ENCODE peak calls at places on chromosome 21, in eight cellular contexts. F, Q, W, Z, V, M, D and Y are unnamed samples.
A peak's percentile ranks its signal among the peaks of the same experiment; 100 is the strongest.

GRCh38 chr21:46128106-46128982 is 27.0 kb downstream of the FTCD start:
- DNase-seq in Q (no peak), F (no peak), V (no peak), M (no peak), W (no peak), D (no peak), Z (peak; percentile 78), Y (no peak)

GRCh38 chr21:15023782-15024181 is 41.0 kb downstream of the NRIP1 start:
- DNase-seq in V (no peak), F (peak; percentile 47), W (no peak), Q (no peak), Z (no peak), D (no peak), M (peak; percentile 45), Y (no peak)

GRCh38 chr21:15875286-15875685 is 145.5 kb downstream of the USP25 start:
- DNase-seq in F (peak; percentile 50), M (no peak), Q (no peak), W (no peak), D (no peak), Z (no peak), V (no peak), Y (no peak)

GRCh38 chr21:27419153-27419552 is 452.3 kb upstream of the ADAMTS5 start:
- DNase-seq in M (no peak), Q (no peak), W (no peak), V (no peak), D (no peak), Z (no peak), F (peak; percentile 26), Y (no peak)

GRCh38 chr21:41640756-41641509 is 125.9 kb downstream of the RIPK4 start:
- DNase-seq in V (no peak), M (peak; percentile 63), Q (no peak), W (no peak), D (no peak), Z (no peak), F (no peak), Y (peak; percentile 47)

GRCh38 chr21:43993420-43993934 is 18.6 kb upstream of the TRAPPC10 start:
- DNase-seq in D (no peak), M (no peak), V (no peak), F (no peak), Q (no peak), Z (no peak), W (no peak), Y (no peak)

GRCh38 chr21:28655471-28655870 is 337.2 kb downstream of the LTN1 start:
- DNase-seq in Z (no peak), D (no peak), Q (no peak), M (no peak), F (no peak), W (no peak), V (no peak), Y (no peak)

GRCh38 chr21:45064091-45064490 is 10.3 kb upstream of the ADARB1 start:
- DNase-seq in F (no peak), M (no peak), D (no peak), V (no peak), Q (peak; percentile 58), W (no peak), Z (no peak), Y (no peak)

GRCh38 chr21:19566975-19567374 is 1163.4 kb upstream of the TMPRSS15 start:
- DNase-seq in Z (no peak), W (no peak), Q (no peak), D (no peak), V (no peak), F (no peak), M (no peak), Y (no peak)
- TF ChIP-seq CTCF in Z (no peak), W (no peak), Q (no peak), D (no peak), V (no peak), F (no peak), M (no peak), Y (no peak)

DNA sequence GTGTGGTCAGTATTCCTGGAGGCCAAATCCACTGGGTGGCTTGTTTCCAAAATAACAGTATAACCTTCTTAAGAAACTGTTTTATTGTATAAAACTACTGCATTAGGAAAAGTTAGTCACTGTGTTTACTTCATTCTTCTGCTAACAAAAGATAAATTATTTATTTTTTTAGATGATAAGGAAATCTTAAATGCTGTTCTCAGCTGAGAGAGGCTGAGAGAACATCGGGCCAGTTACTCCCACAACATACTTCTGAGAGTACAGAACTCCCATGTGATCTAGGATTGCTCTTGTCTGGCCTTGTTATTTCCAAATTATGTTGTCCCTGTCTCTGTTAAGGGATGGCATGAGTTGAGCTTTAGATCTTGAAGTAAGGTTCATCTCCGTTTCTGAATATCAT is 96.7 kb upstream of the CXADR start:
- DNase-seq in D (no peak), M (no peak), Q (no peak), V (no peak), F (peak; percentile 82), Z (no peak), W (no peak), Y (no peak)
- TF ChIP-seq CTCF in D (no peak), M (no peak), Q (no peak), V (no peak), F (no peak), Z (no peak), W (no peak), Y (no peak)

GRCh38 chr21:35508389-35508888 is 459.3 kb upstream of the RUNX1 start:
- DNase-seq in V (no peak), F (peak; percentile 94), D (peak; percentile 44), M (peak; percentile 58), Z (peak; percentile 60), Q (peak; percentile 56), W (peak; percentile 52), Y (peak; percentile 89)
- TF ChIP-seq CTCF in V (no peak), F (peak; percentile 69), D (peak; percentile 46), M (peak; percentile 32), Z (peak; percentile 37), Q (peak; percentile 56), W (peak; percentile 34), Y (no peak)

DNA sequence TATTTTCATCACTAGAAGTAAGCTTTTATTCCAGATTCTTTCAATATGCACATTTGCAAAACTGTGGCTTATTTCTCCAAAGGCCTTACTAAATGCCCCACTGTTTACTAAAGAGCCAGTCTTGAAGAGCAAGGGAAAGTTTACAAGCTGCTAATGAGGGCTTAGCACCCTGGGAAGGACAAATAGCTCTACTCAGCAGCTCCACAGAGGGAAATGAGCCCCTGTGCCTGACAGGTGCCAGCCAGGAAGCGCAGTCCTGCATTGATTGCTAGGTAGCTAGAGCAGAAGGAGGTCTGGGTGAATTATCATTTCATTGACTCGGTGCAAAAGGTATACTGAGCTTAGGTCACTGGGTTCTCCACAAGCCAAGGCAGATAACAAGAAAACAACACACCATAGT is 307.0 kb downstream of the SETD4 start:
- DNase-seq in W (no peak), Q (no peak), Z (no peak), F (no peak), D (no peak), V (no peak), M (no peak), Y (no peak)
- TF ChIP-seq CTCF in W (no peak), Q (no peak), Z (no peak), F (no peak), D (no peak), V (no peak), M (no peak), Y (no peak)

GRCh38 chr21:31624961-31625491 is 34.5 kb upstream of the SOD1 start:
- DNase-seq in W (no peak), Z (no peak), Q (no peak), D (no peak), V (no peak), F (no peak), M (no peak), Y (no peak)

GRCh38 chr21:31624181-31624580 is 35.3 kb upstream of the SOD1 start:
- DNase-seq in Q (no peak), Z (no peak), D (no peak), V (no peak), F (no peak), W (no peak), M (no peak), Y (no peak)

GRCh38 chr21:31618696-31619430 is 40.6 kb upstream of the SOD1 start:
- DNase-seq in Z (no peak), V (no peak), D (no peak), Q (no peak), W (no peak), M (no peak), F (no peak), Y (no peak)

GRCh38 chr21:31622397-31622796 is 37.1 kb upstream of the SOD1 start:
- DNase-seq in V (no peak), W (no peak), Q (no peak), F (no peak), Z (no peak), M (no peak), D (no peak), Y (no peak)

DNA sequence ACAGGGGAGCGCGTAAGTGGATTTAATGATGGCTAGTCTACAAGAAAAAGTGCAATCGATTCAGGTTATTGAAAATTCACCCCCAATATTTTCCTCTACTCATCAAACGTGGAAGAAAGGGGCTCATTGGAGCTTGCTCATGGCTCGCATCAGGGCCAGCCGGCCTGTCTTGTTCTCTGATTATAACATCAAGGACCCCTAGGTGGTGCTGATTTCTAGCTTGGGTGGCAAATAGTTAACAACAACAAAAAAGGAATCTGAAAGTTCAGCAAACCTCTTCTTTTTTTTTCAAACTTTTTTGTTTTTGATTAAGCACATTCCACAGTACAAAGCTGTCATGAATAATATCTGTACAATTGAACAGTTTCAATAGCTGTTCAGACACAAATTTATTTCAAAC is 35.8 kb upstream of the SOD1 start:
- DNase-seq in D (no peak), M (no peak), V (no peak), F (peak; percentile 40), W (no peak), Q (no peak), Z (no peak), Y (no peak)
- TF ChIP-seq CTCF in D (no peak), M (no peak), V (peak; percentile 20), F (peak; percentile 39), W (no peak), Q (peak; percentile 62), Z (no peak), Y (no peak)

DNA sequence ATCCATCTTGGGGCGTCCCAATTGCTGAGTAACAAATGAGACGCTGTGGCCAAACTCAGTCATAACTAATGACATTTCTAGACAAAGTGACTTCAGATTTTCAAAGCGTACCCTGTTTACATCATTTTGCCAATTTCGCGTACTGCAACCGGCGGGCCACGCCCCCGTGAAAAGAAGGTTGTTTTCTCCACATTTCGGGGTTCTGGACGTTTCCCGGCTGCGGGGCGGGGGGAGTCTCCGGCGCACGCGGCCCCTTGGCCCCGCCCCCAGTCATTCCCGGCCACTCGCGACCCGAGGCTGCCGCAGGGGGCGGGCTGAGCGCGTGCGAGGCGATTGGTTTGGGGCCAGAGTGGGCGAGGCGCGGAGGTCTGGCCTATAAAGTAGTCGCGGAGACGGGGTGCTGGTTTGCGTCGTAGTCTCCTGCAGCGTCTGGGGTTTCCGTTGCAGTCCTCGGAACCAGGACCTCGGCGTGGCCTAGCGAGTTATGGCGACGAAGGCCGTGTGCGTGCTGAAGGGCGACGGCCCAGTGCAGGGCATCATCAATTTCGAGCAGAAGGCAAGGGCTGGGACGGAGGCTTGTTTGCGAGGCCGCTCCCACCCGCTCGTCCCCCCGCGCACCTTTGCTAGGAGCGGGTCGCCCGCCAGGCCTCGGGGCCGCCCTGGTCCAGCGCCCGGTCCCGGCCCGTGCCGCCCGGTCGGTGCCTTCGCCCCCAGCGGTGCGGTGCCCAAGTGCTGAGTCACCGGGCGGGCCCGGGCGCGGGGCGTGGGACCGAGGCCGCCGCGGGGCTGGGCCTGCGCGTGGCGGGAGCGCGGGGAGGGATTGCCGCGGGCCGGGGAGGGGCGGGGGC is at the start of gene SOD1:
- DNase-seq in M (peak; percentile 91), W (peak; percentile 64), D (peak; percentile 68), V (peak; percentile 85), Q (peak; percentile 94), F (peak; percentile 95), Z (peak; percentile 97), Y (peak; percentile 93)
- TF ChIP-seq CTCF in M (no peak), W (no peak), D (no peak), V (peak; percentile 9), Q (no peak), F (no peak), Z (peak; percentile 47), Y (no peak)

GRCh38 chr21:38790961-38791360 is 14.8 kb upstream of the ETS2 start:
- DNase-seq in W (no peak), F (no peak), D (no peak), M (no peak), Z (no peak), Q (no peak), V (no peak), Y (no peak)
- TF ChIP-seq CTCF in W (no peak), F (no peak), D (no peak), M (no peak), Z (no peak), Q (no peak), V (no peak), Y (no peak)